ENCODE peak calls at places on chromosome 14, in four cellular contexts. V is T-helper 1 cell; W is progenitor cell of endocrine pancreas; C is activated T-cell treated with anti-CD3 and anti-CD28 coated beads, Interleukin-2, amount 50 U/mL, for 72 hours. T is an unnamed sample.

GRCh38 chr14:22898302-22898894 is 15.4 kb downstream of the REM2 start:
- DNase-seq in V (no peak), W (no peak), C (peak; percentile 41), T (no peak)

GRCh38 chr14:92832137-92832700 is 38.1 kb downstream of the GOLGA5 start:
- DNase-seq in V (no peak), C (no peak), W (no peak), T (no peak)

GRCh38 chr14:64423987-64424386 is 35.8 kb downstream of the MTHFD1 start:
- DNase-seq in V (no peak), W (no peak), C (peak; percentile 8), T (peak; percentile 61)

GRCh38 chr14:92014014-92014413 is 25.8 kb downstream of the TRIP11 start:
- DNase-seq in W (no peak), V (no peak), C (no peak), T (no peak)

GRCh38 chr14:102591372-102591943 is 991 bp upstream of the RCOR1 start:
- DNase-seq in W (peak; percentile 20), C (peak; percentile 20), V (peak; percentile 21), T (peak; percentile 50)

GRCh38 chr14:59199205-59199604 is 10.7 kb downstream of the DAAM1 start:
- DNase-seq in V (no peak), W (no peak), C (no peak), T (no peak)

GRCh38 chr14:21796912-21797311 is 123.3 kb upstream of the OR4E1 start:
- DNase-seq in V (no peak), C (peak; percentile 9), W (no peak), T (peak; percentile 27)

GRCh38 chr14:51873221-51873893 is 12.9 kb downstream of the GNG2 start:
- DNase-seq in W (no peak), V (no peak), C (peak; percentile 54), T (no peak)

GRCh38 chr14:90612801-90613200 is 203.4 kb downstream of the TTC7B start:
- DNase-seq in W (no peak), C (no peak), V (no peak), T (no peak)

GRCh38 chr14:71551291-71551955 is 380.8 kb upstream of the RGS6 start:
- DNase-seq in C (no peak), V (no peak), W (no peak), T (peak; percentile 30)

GRCh38 chr14:99757331-99758070 is 35.7 kb upstream of the EML1 start:
- DNase-seq in V (no peak), W (no peak), C (no peak), T (peak; percentile 71)